ENCODE peak calls at places on chromosomes 4 and X, in seven cellular contexts. One of them, this sample, is unnamed.

GRCh38 chr4:92303621-92304027 is at the start of gene GRID2:
- DNase-seq in HepG2: no peak
- DNase-seq in Karpas-422: no peak
- DNase-seq in mammary epithelial cell: peak; percentile 1
- DNase-seq in PC-3: peak; percentile 44
- DNase-seq in MM.1S: no peak
- DNase-seq in mesendoderm: peak; percentile 92
- DNase-seq in this sample: no peak

GRCh38 chrX:63889001-63889400 is 104.0 kb upstream of the ARHGEF9 start:
- DNase-seq in HepG2: no peak
- DNase-seq in Karpas-422: no peak
- DNase-seq in mammary epithelial cell: peak; percentile 61
- DNase-seq in PC-3: peak; percentile 34
- DNase-seq in MM.1S: no peak
- DNase-seq in mesendoderm: peak; percentile 9
- DNase-seq in this sample: no peak

GRCh38 chrX:154730271-154730883 is 20.5 kb downstream of the GAB3 start:
- DNase-seq in HepG2: no peak
- DNase-seq in Karpas-422: no peak
- DNase-seq in mammary epithelial cell: no peak
- DNase-seq in PC-3: peak; percentile 47
- DNase-seq in MM.1S: no peak
- DNase-seq in mesendoderm: no peak
- DNase-seq in this sample: no peak

GRCh38 chr4:3420956-3421355 is 20.8 kb upstream of the HGFAC start:
- DNase-seq in HepG2: no peak
- DNase-seq in Karpas-422: no peak
- DNase-seq in mammary epithelial cell: no peak
- DNase-seq in PC-3: no peak
- DNase-seq in MM.1S: no peak
- DNase-seq in mesendoderm: no peak
- DNase-seq in this sample: no peak

GRCh38 chr4:13329963-13330362 is 154.2 kb downstream of the RAB28 start:
- DNase-seq in HepG2: no peak
- DNase-seq in Karpas-422: no peak
- DNase-seq in mammary epithelial cell: peak; percentile 77
- DNase-seq in PC-3: peak; percentile 68
- DNase-seq in MM.1S: no peak
- DNase-seq in mesendoderm: no peak
- DNase-seq in this sample: no peak

GRCh38 chr4:40305329-40306193 is 29.6 kb upstream of the CHRNA9 start:
- DNase-seq in HepG2: no peak
- DNase-seq in Karpas-422: peak; percentile 98
- DNase-seq in mammary epithelial cell: no peak
- DNase-seq in PC-3: no peak
- DNase-seq in MM.1S: peak; percentile 92
- DNase-seq in mesendoderm: no peak
- DNase-seq in this sample: peak; percentile 27

GRCh38 chrX:103535206-103535605 is 15.9 kb upstream of the RAB40A start:
- DNase-seq in HepG2: no peak
- DNase-seq in Karpas-422: no peak
- DNase-seq in mammary epithelial cell: no peak
- DNase-seq in PC-3: no peak
- DNase-seq in MM.1S: no peak
- DNase-seq in mesendoderm: no peak
- DNase-seq in this sample: no peak

GRCh38 chr4:115357767-115358166 is 244.3 kb upstream of the NDST4 start:
- DNase-seq in HepG2: no peak
- DNase-seq in Karpas-422: no peak
- DNase-seq in mammary epithelial cell: no peak
- DNase-seq in PC-3: no peak
- DNase-seq in MM.1S: no peak
- DNase-seq in mesendoderm: peak; percentile 44
- DNase-seq in this sample: peak; percentile 55

GRCh38 chrX:43707812-43708548 is 51.9 kb downstream of the MAOA start:
- DNase-seq in HepG2: no peak
- DNase-seq in Karpas-422: no peak
- DNase-seq in mammary epithelial cell: no peak
- DNase-seq in PC-3: peak; percentile 61
- DNase-seq in MM.1S: no peak
- DNase-seq in mesendoderm: no peak
- DNase-seq in this sample: no peak

GRCh38 chrX:28591542-28591941 is 4.3 kb downstream of the IL1RAPL1 start:
- DNase-seq in HepG2: no peak
- DNase-seq in Karpas-422: no peak
- DNase-seq in mammary epithelial cell: no peak
- DNase-seq in PC-3: peak; percentile 41
- DNase-seq in MM.1S: no peak
- DNase-seq in mesendoderm: no peak
- DNase-seq in this sample: no peak
- H3K4me2 ChIP-seq in HepG2: no peak overlapping the region
- H3K4me2 ChIP-seq in Karpas-422: no peak overlapping the region
- H3K4me2 ChIP-seq in mammary epithelial cell: no peak overlapping the region
- H3K4me2 ChIP-seq in PC-3: no peak overlapping the region
- H3K4me2 ChIP-seq in MM.1S: no peak overlapping the region
- H3K4me2 ChIP-seq in mesendoderm: no peak overlapping the region
- H3K4me2 ChIP-seq in this sample: no peak overlapping the region

DNA sequence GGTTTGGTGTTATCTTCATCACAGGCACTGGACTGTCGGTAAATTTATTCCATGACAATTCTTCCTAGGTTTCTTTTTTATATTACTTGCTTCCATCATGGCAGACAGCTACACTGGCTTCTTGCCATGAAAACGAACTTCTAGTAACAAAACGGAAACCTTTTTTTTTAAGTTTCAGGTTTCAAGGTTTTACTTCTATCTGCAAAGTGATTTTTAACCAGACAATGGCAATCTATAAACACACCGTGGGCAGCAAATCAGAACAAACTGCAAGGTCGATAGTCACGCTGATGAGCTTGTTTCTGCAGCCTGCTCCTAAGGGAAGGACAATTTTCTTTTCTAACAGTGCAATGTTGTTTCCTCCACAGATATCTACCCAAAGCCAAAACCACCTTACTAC is 29.9 kb downstream of the XG start:
- DNase-seq in HepG2: no peak
- DNase-seq in Karpas-422: no peak
- DNase-seq in mammary epithelial cell: no peak
- DNase-seq in PC-3: no peak
- DNase-seq in MM.1S: peak; percentile 17
- DNase-seq in mesendoderm: no peak
- DNase-seq in this sample: no peak
- H3K27ac ChIP-seq in HepG2: peak overlapping the region; percentile 97
- H3K27ac ChIP-seq in Karpas-422: no peak overlapping the region
- H3K27ac ChIP-seq in mammary epithelial cell: no peak overlapping the region
- H3K27ac ChIP-seq in PC-3: no peak overlapping the region
- H3K27ac ChIP-seq in MM.1S: peak overlapping the region; percentile 6
- H3K27ac ChIP-seq in mesendoderm: peak overlapping the region; percentile 57
- H3K27ac ChIP-seq in this sample: no peak overlapping the region

GRCh38 chr4:1718095-1718850 is 2.9 kb downstream of the TMEM129 start:
- DNase-seq in HepG2: no peak
- DNase-seq in Karpas-422: no peak
- DNase-seq in mammary epithelial cell: no peak
- DNase-seq in PC-3: no peak
- DNase-seq in MM.1S: no peak
- DNase-seq in mesendoderm: no peak
- DNase-seq in this sample: no peak
- H3K9ac ChIP-seq in HepG2: no peak overlapping the region
- H3K9ac ChIP-seq in Karpas-422: no peak overlapping the region
- H3K9ac ChIP-seq in mammary epithelial cell: no peak overlapping the region
- H3K9ac ChIP-seq in PC-3: no peak overlapping the region
- H3K9ac ChIP-seq in MM.1S: no peak overlapping the region
- H3K9ac ChIP-seq in mesendoderm: no peak overlapping the region
- H3K9ac ChIP-seq in this sample: peak overlapping the region; percentile 19

DNA sequence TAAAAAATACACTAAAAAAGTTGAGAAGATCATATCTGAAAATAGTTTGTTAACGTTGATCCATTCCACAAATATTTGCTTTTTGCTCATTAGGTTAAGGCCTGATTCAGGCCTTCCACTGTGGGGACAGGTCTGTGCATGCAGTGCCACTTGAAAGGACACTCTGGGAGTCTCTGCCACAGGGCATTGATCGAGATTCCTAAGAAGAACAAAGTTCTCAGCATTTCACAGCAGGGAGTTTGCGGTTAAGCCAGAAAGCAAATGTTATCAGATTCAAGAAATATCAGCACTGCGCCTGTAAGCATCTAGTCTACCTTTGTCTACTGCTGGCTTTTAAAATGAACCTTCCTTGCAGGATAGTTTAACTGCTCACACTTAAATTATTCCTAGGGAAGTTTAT is 62.2 kb upstream of the TNIP3 start:
- DNase-seq in HepG2: no peak
- DNase-seq in Karpas-422: no peak
- DNase-seq in mammary epithelial cell: peak; percentile 27
- DNase-seq in PC-3: no peak
- DNase-seq in MM.1S: no peak
- DNase-seq in mesendoderm: peak; percentile 47
- DNase-seq in this sample: no peak
- H3K4me2 ChIP-seq in HepG2: no peak overlapping the region
- H3K4me2 ChIP-seq in Karpas-422: no peak overlapping the region
- H3K4me2 ChIP-seq in mammary epithelial cell: no peak overlapping the region
- H3K4me2 ChIP-seq in PC-3: no peak overlapping the region
- H3K4me2 ChIP-seq in MM.1S: peak overlapping the region; percentile 56
- H3K4me2 ChIP-seq in mesendoderm: no peak overlapping the region
- H3K4me2 ChIP-seq in this sample: no peak overlapping the region

DNA sequence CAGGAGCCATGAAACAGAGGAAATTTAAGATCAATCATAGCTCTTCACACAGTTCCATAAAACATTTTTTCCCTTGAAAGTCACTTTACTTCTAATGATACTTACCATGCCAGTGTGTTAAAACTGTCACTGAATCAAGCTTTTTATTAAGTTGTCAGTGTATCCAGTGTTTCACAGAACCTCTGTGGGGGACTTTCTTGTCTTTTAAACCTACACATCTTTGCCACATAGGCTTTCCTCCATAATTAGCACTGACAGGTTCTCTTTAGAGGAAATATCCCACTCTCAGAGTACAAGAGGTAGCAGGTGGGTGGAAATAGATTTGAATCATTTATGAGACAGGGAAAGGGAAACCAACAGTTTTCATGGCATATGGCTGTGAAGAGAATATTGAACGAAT is 25.8 kb upstream of the DYNLT3 start:
- DNase-seq in HepG2: no peak
- DNase-seq in Karpas-422: no peak
- DNase-seq in mammary epithelial cell: no peak
- DNase-seq in PC-3: no peak
- DNase-seq in MM.1S: no peak
- DNase-seq in mesendoderm: no peak
- DNase-seq in this sample: no peak
- H3K27ac ChIP-seq in HepG2: no peak overlapping the region
- H3K27ac ChIP-seq in Karpas-422: no peak overlapping the region
- H3K27ac ChIP-seq in mammary epithelial cell: no peak overlapping the region
- H3K27ac ChIP-seq in PC-3: peak overlapping the region; percentile 97
- H3K27ac ChIP-seq in MM.1S: no peak overlapping the region
- H3K27ac ChIP-seq in mesendoderm: no peak overlapping the region
- H3K27ac ChIP-seq in this sample: no peak overlapping the region

GRCh38 chrX:69218407-69218806 is 53.2 kb upstream of the PJA1 start:
- DNase-seq in HepG2: no peak
- DNase-seq in Karpas-422: no peak
- DNase-seq in mammary epithelial cell: no peak
- DNase-seq in PC-3: no peak
- DNase-seq in MM.1S: no peak
- DNase-seq in mesendoderm: peak; percentile 7
- DNase-seq in this sample: no peak

GRCh38 chrX:69222103-69223090 is 57.1 kb upstream of the PJA1 start:
- DNase-seq in HepG2: peak; percentile 31
- DNase-seq in Karpas-422: peak; percentile 91
- DNase-seq in mammary epithelial cell: peak; percentile 64
- DNase-seq in PC-3: peak; percentile 83
- DNase-seq in MM.1S: peak; percentile 24
- DNase-seq in mesendoderm: peak; percentile 86
- DNase-seq in this sample: peak; percentile 54

GRCh38 chrX:69216446-69216845 is 51.2 kb upstream of the PJA1 start:
- DNase-seq in HepG2: no peak
- DNase-seq in Karpas-422: no peak
- DNase-seq in mammary epithelial cell: no peak
- DNase-seq in PC-3: no peak
- DNase-seq in MM.1S: no peak
- DNase-seq in mesendoderm: no peak
- DNase-seq in this sample: no peak

GRCh38 chrX:69216911-69217310 is 51.7 kb upstream of the PJA1 start:
- DNase-seq in HepG2: no peak
- DNase-seq in Karpas-422: no peak
- DNase-seq in mammary epithelial cell: no peak
- DNase-seq in PC-3: no peak
- DNase-seq in MM.1S: no peak
- DNase-seq in mesendoderm: no peak
- DNase-seq in this sample: no peak

GRCh38 chrX:69221239-69222102 is 56.2 kb upstream of the PJA1 start:
- DNase-seq in HepG2: no peak
- DNase-seq in Karpas-422: no peak
- DNase-seq in mammary epithelial cell: no peak
- DNase-seq in PC-3: no peak
- DNase-seq in MM.1S: no peak
- DNase-seq in mesendoderm: peak; percentile 33
- DNase-seq in this sample: no peak
- H3K9ac ChIP-seq in HepG2: no peak overlapping the region
- H3K9ac ChIP-seq in Karpas-422: no peak overlapping the region
- H3K9ac ChIP-seq in mammary epithelial cell: no peak overlapping the region
- H3K9ac ChIP-seq in PC-3: no peak overlapping the region
- H3K9ac ChIP-seq in MM.1S: no peak overlapping the region
- H3K9ac ChIP-seq in mesendoderm: no peak overlapping the region
- H3K9ac ChIP-seq in this sample: no peak overlapping the region

DNA sequence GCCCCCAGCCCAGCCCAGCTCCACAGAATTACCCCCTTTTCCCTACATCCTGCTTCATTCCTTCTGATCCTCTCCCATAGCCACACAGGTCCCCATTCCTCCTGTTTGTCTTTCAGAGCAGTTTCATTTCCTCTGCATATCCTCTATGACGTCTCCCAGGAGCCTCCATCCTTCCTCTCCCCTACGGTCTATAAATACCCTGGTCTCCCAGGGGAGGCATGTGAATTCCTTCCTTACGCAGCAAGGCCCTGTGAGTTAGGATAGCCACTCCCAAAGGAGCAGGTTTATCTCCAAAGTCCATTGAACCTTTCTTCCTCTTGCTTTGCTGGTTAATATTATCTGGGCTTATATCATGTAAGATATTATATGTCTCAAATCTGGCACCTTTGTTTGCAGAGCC is 8.4 kb upstream of the APLN start:
- DNase-seq in HepG2: no peak
- DNase-seq in Karpas-422: no peak
- DNase-seq in mammary epithelial cell: no peak
- DNase-seq in PC-3: no peak
- DNase-seq in MM.1S: no peak
- DNase-seq in mesendoderm: peak; percentile 46
- DNase-seq in this sample: no peak
- H3K4me2 ChIP-seq in HepG2: no peak overlapping the region
- H3K4me2 ChIP-seq in Karpas-422: no peak overlapping the region
- H3K4me2 ChIP-seq in mammary epithelial cell: no peak overlapping the region
- H3K4me2 ChIP-seq in PC-3: no peak overlapping the region
- H3K4me2 ChIP-seq in MM.1S: no peak overlapping the region
- H3K4me2 ChIP-seq in mesendoderm: no peak overlapping the region
- H3K4me2 ChIP-seq in this sample: no peak overlapping the region

This sample was measured in DND-41.